ENCODE peak calls at places on chromosomes 3 and 15, in six cellular contexts. One of them, this sample, is unnamed.

GRCh38 chr15:80992436-80992835 is 2.8 kb upstream of the MESD start:
- DNase-seq in astrocyte of the spinal cord: no peak
- DNase-seq in H7: no peak
- DNase-seq in thyroid gland: no peak
- DNase-seq in foreskin fibroblast: no peak
- DNase-seq in psoas muscle: no peak
- DNase-seq in this sample: no peak

GRCh38 chr15:40439461-40440299 is 1.1 kb upstream of the BAHD1 start:
- DNase-seq in thyroid gland: peak
- DNase-seq in astrocyte of the spinal cord: no peak
- DNase-seq in H7: peak
- DNase-seq in psoas muscle: peak
- DNase-seq in foreskin fibroblast: peak
- DNase-seq in this sample: peak

GRCh38 chr15:60444289-60444912 is 34.5 kb downstream of the ICE2 start:
- DNase-seq in thyroid gland: no peak
- DNase-seq in astrocyte of the spinal cord: peak
- DNase-seq in psoas muscle: no peak
- DNase-seq in H7: no peak
- DNase-seq in foreskin fibroblast: peak
- DNase-seq in this sample: no peak

GRCh38 chr3:126548556-126549466 is 9.9 kb downstream of the C3orf22 start:
- DNase-seq in psoas muscle: no peak
- DNase-seq in thyroid gland: no peak
- DNase-seq in astrocyte of the spinal cord: no peak
- DNase-seq in H7: peak
- DNase-seq in foreskin fibroblast: no peak
- DNase-seq in this sample: no peak

GRCh38 chr3:16477501-16477900 is 36.0 kb downstream of the RFTN1 start:
- DNase-seq in thyroid gland: no peak
- DNase-seq in foreskin fibroblast: no peak
- DNase-seq in psoas muscle: no peak
- DNase-seq in H7: no peak
- DNase-seq in astrocyte of the spinal cord: peak
- DNase-seq in this sample: no peak

GRCh38 chr3:18019178-18019530 is 276.7 kb upstream of the TBC1D5 start:
- DNase-seq in thyroid gland: no peak
- DNase-seq in H7: no peak
- DNase-seq in foreskin fibroblast: no peak
- DNase-seq in astrocyte of the spinal cord: no peak
- DNase-seq in psoas muscle: no peak
- DNase-seq in this sample: no peak

GRCh38 chr3:134086616-134087015 is 56.9 kb upstream of the SLCO2A1 start:
- DNase-seq in psoas muscle: no peak
- DNase-seq in H7: no peak
- DNase-seq in foreskin fibroblast: no peak
- DNase-seq in thyroid gland: no peak
- DNase-seq in astrocyte of the spinal cord: no peak
- DNase-seq in this sample: no peak

GRCh38 chr15:59687831-59688230 is 1.3 kb downstream of the BNIP2 start:
- DNase-seq in H7: no peak
- DNase-seq in psoas muscle: no peak
- DNase-seq in foreskin fibroblast: peak
- DNase-seq in thyroid gland: no peak
- DNase-seq in astrocyte of the spinal cord: peak
- DNase-seq in this sample: no peak

GRCh38 chr3:16884748-16885587 is at the start of gene PLCL2:
- DNase-seq in foreskin fibroblast: peak
- DNase-seq in thyroid gland: peak
- DNase-seq in H7: peak
- DNase-seq in astrocyte of the spinal cord: peak
- DNase-seq in psoas muscle: peak
- DNase-seq in this sample: peak

GRCh38 chr3:128395046-128395445 is 71.6 kb downstream of the DNAJB8 start:
- DNase-seq in thyroid gland: no peak
- DNase-seq in psoas muscle: no peak
- DNase-seq in foreskin fibroblast: no peak
- DNase-seq in H7: no peak
- DNase-seq in astrocyte of the spinal cord: no peak
- DNase-seq in this sample: no peak

GRCh38 chr3:10115326-10116137 is at the start of gene BRK1:
- DNase-seq in thyroid gland: peak
- DNase-seq in astrocyte of the spinal cord: peak
- DNase-seq in psoas muscle: peak
- DNase-seq in foreskin fibroblast: peak
- DNase-seq in H7: peak
- DNase-seq in this sample: peak

DNA sequence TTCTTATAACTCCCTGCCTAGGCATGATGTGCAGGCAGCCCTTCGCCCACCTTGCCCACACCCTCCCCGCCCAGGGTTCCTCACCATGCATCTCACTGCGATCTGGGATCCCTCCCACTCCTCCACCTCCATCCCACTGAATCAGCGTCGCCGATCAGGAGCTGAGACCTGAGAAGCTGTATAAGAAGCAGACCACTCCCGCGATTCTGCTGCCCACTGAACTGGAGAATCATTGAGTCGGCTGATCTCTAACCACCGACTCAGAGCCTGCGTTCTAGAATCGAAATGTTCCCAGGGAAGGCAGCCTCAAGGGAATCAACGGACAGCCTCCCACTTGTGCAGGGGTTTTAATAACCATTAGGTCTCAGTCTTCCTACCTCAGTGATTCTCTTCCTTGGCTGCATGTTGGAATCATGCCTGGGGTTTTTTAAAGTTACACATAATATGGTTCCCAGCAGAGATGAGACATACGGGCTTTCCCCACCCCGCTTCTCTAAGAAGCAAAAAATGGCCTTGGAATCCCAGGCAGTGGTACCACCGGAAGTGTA is 60.2 kb downstream of the TMEM44 start:
- DNase-seq in H7: no peak
- DNase-seq in psoas muscle: no peak
- DNase-seq in foreskin fibroblast: no peak
- DNase-seq in astrocyte of the spinal cord: no peak
- DNase-seq in thyroid gland: peak
- DNase-seq in this sample: no peak
- H3K4me3 ChIP-seq in H7: no peak
- H3K4me3 ChIP-seq in psoas muscle: no peak
- H3K4me3 ChIP-seq in foreskin fibroblast: no peak
- H3K4me3 ChIP-seq in astrocyte of the spinal cord: no peak
- H3K4me3 ChIP-seq in thyroid gland: no peak
- H3K4me3 ChIP-seq in this sample: no peak

GRCh38 chr3:14183015-14183577 is 4.5 kb downstream of the LSM3 start:
- DNase-seq in astrocyte of the spinal cord: no peak
- DNase-seq in H7: no peak
- DNase-seq in thyroid gland: no peak
- DNase-seq in psoas muscle: no peak
- DNase-seq in foreskin fibroblast: no peak
- DNase-seq in this sample: no peak
- H3K4me3 ChIP-seq in astrocyte of the spinal cord: no peak
- H3K4me3 ChIP-seq in H7: no peak
- H3K4me3 ChIP-seq in thyroid gland: no peak
- H3K4me3 ChIP-seq in psoas muscle: no peak
- H3K4me3 ChIP-seq in foreskin fibroblast: no peak
- H3K4me3 ChIP-seq in this sample: no peak

DNA sequence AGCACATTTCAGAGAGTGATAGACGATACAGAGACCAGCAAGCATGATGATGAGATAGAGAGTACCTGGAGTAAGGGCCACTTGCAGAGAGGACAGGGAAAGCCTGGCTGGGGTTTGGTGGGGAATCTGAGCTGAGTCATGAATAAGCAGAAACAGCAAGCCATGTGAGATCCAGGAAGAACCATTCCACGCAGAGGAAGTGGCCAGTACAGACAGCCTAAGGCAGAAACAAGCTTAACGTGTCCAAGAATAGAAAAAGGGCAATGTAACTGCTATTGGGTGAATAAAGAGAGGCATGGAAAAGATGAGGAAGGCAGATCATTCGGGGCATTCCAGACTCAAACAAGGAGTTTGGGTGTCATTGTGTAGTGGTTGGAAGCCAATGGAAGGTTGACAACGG is 816.3 kb upstream of the CFAP20DC start:
- DNase-seq in astrocyte of the spinal cord: no peak
- DNase-seq in thyroid gland: no peak
- DNase-seq in H7: no peak
- DNase-seq in psoas muscle: no peak
- DNase-seq in foreskin fibroblast: peak
- DNase-seq in this sample: no peak
- H3K4me3 ChIP-seq in astrocyte of the spinal cord: no peak
- H3K4me3 ChIP-seq in thyroid gland: no peak
- H3K4me3 ChIP-seq in H7: no peak
- H3K4me3 ChIP-seq in psoas muscle: no peak
- H3K4me3 ChIP-seq in foreskin fibroblast: no peak
- H3K4me3 ChIP-seq in this sample: no peak

GRCh38 chr3:8497582-8497981 is 4.0 kb upstream of the LMCD1 start:
- DNase-seq in H7: no peak
- DNase-seq in thyroid gland: no peak
- DNase-seq in astrocyte of the spinal cord: no peak
- DNase-seq in psoas muscle: no peak
- DNase-seq in foreskin fibroblast: peak
- DNase-seq in this sample: no peak

GRCh38 chr3:8500966-8501365 is 657 bp upstream of the LMCD1 start:
- DNase-seq in H7: no peak
- DNase-seq in psoas muscle: no peak
- DNase-seq in thyroid gland: no peak
- DNase-seq in foreskin fibroblast: no peak
- DNase-seq in astrocyte of the spinal cord: no peak
- DNase-seq in this sample: no peak

GRCh38 chr3:8501388-8502131 is at the start of gene LMCD1:
- DNase-seq in astrocyte of the spinal cord: peak
- DNase-seq in psoas muscle: peak
- DNase-seq in foreskin fibroblast: peak
- DNase-seq in H7: peak
- DNase-seq in thyroid gland: peak
- DNase-seq in this sample: peak

GRCh38 chr3:8499181-8499611 is 2.4 kb upstream of the LMCD1 start:
- DNase-seq in psoas muscle: no peak
- DNase-seq in thyroid gland: peak
- DNase-seq in astrocyte of the spinal cord: peak
- DNase-seq in H7: peak
- DNase-seq in foreskin fibroblast: no peak
- DNase-seq in this sample: peak

GRCh38 chr3:8500208-8500961 is 1.2 kb upstream of the LMCD1 start:
- DNase-seq in foreskin fibroblast: no peak
- DNase-seq in psoas muscle: no peak
- DNase-seq in thyroid gland: no peak
- DNase-seq in astrocyte of the spinal cord: peak
- DNase-seq in H7: no peak
- DNase-seq in this sample: peak
- H3K4me3 ChIP-seq in foreskin fibroblast: no peak
- H3K4me3 ChIP-seq in psoas muscle: peak
- H3K4me3 ChIP-seq in thyroid gland: no peak
- H3K4me3 ChIP-seq in astrocyte of the spinal cord: no peak
- H3K4me3 ChIP-seq in H7: no peak
- H3K4me3 ChIP-seq in this sample: peak

DNA sequence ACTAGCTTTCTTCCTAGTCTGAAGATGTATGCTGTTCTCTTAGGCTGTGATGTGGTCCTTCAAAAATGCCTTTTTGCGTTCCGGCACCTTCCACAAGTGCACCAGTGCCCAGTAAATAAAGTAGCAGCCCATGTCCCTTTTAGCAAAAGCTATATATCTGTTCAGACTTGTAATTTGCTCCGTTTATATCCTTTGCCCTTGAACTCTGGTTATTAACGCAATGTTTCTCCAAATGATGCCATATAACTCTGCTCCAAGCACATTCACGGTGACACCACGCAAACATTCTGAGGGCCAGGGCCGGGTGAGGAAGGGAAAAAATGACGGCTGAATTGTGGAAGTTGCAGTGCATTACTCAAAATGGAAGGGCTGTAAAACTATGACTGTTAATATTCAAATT is 1001.1 kb upstream of the NR2F2 start:
- DNase-seq in astrocyte of the spinal cord: no peak
- DNase-seq in foreskin fibroblast: no peak
- DNase-seq in H7: no peak
- DNase-seq in psoas muscle: no peak
- DNase-seq in thyroid gland: no peak
- DNase-seq in this sample: no peak
- H3K4me3 ChIP-seq in astrocyte of the spinal cord: no peak
- H3K4me3 ChIP-seq in foreskin fibroblast: no peak
- H3K4me3 ChIP-seq in H7: no peak
- H3K4me3 ChIP-seq in psoas muscle: peak
- H3K4me3 ChIP-seq in thyroid gland: no peak
- H3K4me3 ChIP-seq in this sample: no peak

GRCh38 chr3:150041877-150042276 is 71.2 kb upstream of the PFN2 start:
- DNase-seq in thyroid gland: no peak
- DNase-seq in H7: no peak
- DNase-seq in astrocyte of the spinal cord: no peak
- DNase-seq in psoas muscle: no peak
- DNase-seq in foreskin fibroblast: no peak
- DNase-seq in this sample: no peak

GRCh38 chr3:150035910-150036661 is 65.4 kb upstream of the PFN2 start:
- DNase-seq in thyroid gland: no peak
- DNase-seq in foreskin fibroblast: no peak
- DNase-seq in astrocyte of the spinal cord: no peak
- DNase-seq in H7: no peak
- DNase-seq in psoas muscle: no peak
- DNase-seq in this sample: no peak

GRCh38 chr3:150040097-150040496 is 69.4 kb upstream of the PFN2 start:
- DNase-seq in foreskin fibroblast: no peak
- DNase-seq in thyroid gland: no peak
- DNase-seq in H7: no peak
- DNase-seq in astrocyte of the spinal cord: no peak
- DNase-seq in psoas muscle: no peak
- DNase-seq in this sample: no peak

GRCh38 chr3:150036780-150037179 is 66.1 kb upstream of the PFN2 start:
- DNase-seq in thyroid gland: no peak
- DNase-seq in psoas muscle: no peak
- DNase-seq in H7: no peak
- DNase-seq in foreskin fibroblast: no peak
- DNase-seq in astrocyte of the spinal cord: no peak
- DNase-seq in this sample: no peak

GRCh38 chr3:150038830-150039229 is 68.1 kb upstream of the PFN2 start:
- DNase-seq in astrocyte of the spinal cord: no peak
- DNase-seq in psoas muscle: no peak
- DNase-seq in foreskin fibroblast: no peak
- DNase-seq in thyroid gland: no peak
- DNase-seq in H7: no peak
- DNase-seq in this sample: no peak
- H3K4me3 ChIP-seq in astrocyte of the spinal cord: no peak
- H3K4me3 ChIP-seq in psoas muscle: no peak
- H3K4me3 ChIP-seq in foreskin fibroblast: no peak
- H3K4me3 ChIP-seq in thyroid gland: no peak
- H3K4me3 ChIP-seq in H7: no peak
- H3K4me3 ChIP-seq in this sample: no peak

GRCh38 chr3:121661376-121661775 is 673 bp upstream of the HCLS1 start:
- DNase-seq in astrocyte of the spinal cord: no peak
- DNase-seq in thyroid gland: no peak
- DNase-seq in psoas muscle: no peak
- DNase-seq in foreskin fibroblast: no peak
- DNase-seq in H7: no peak
- DNase-seq in this sample: no peak
- H3K4me3 ChIP-seq in astrocyte of the spinal cord: no peak
- H3K4me3 ChIP-seq in thyroid gland: no peak
- H3K4me3 ChIP-seq in psoas muscle: no peak
- H3K4me3 ChIP-seq in foreskin fibroblast: no peak
- H3K4me3 ChIP-seq in H7: no peak
- H3K4me3 ChIP-seq in this sample: no peak

This sample was measured in PC-9.